ENCODE peak calls at places on chromosomes 13 and 19, in five cellular contexts. S, M, Q, H and I are unnamed samples.
A peak's percentile ranks its signal among the peaks of the same experiment; 100 is the strongest.

GRCh38 chr13:109285586-109285985 is 500.8 kb downstream of the IRS2 start:
- DNase-seq in S (no peak), M (no peak), Q (no peak), H (no peak), I (no peak)

GRCh38 chr13:27619711-27620376 is 485 bp downstream of the LNX2 start:
- DNase-seq in S (no peak), M (no peak), Q (no peak), H (peak; percentile 7), I (no peak)

GRCh38 chr13:98315466-98315865 is 138.4 kb upstream of the RNF113B start:
- DNase-seq in S (no peak), M (no peak), Q (no peak), H (no peak), I (no peak)

GRCh38 chr19:16293133-16294085 is 31.2 kb upstream of the KLF2 start:
- DNase-seq in S (no peak), M (no peak), Q (peak; percentile 66), H (no peak), I (no peak)

GRCh38 chr19:37948362-37948761 is 41.4 kb downstream of the SIPA1L3 start:
- DNase-seq in S (no peak), M (no peak), Q (no peak), H (no peak), I (no peak)

GRCh38 chr19:12985049-12985776 is 10.1 kb upstream of the NFIX start:
- DNase-seq in S (no peak), M (no peak), Q (peak; percentile 88), H (peak; percentile 75), I (peak; percentile 70)

GRCh38 chr19:3479819-3480215 is 508 bp downstream of the SMIM24 start:
- DNase-seq in S (no peak), M (peak; percentile 64), Q (peak; percentile 80), H (no peak), I (no peak)

GRCh38 chr19:38559428-38560401 is 58.0 kb downstream of the MAP4K1 start:
- DNase-seq in S (peak; percentile 99), M (no peak), Q (no peak), H (no peak), I (no peak)

GRCh38 chr19:43777163-43777700 is 3.5 kb downstream of the KCNN4 start:
- DNase-seq in S (no peak), M (no peak), Q (peak; percentile 78), H (no peak), I (no peak)

GRCh38 chr13:48066310-48066989 is 28.5 kb downstream of the MED4 start:
- DNase-seq in S (peak; percentile 42), M (no peak), Q (peak; percentile 26), H (peak; percentile 47), I (no peak)

GRCh38 chr13:99308481-99309087 is 1.4 kb upstream of the GPR183 start:
- DNase-seq in S (no peak), M (no peak), Q (no peak), H (no peak), I (no peak)

GRCh38 chr19:31232871-31233270 is 116.4 kb downstream of the TSHZ3 start:
- DNase-seq in S (no peak), M (no peak), Q (no peak), H (no peak), I (no peak)

GRCh38 chr19:18488403-18488723 is 33.5 kb downstream of the ELL start:
- DNase-seq in S (no peak), M (no peak), Q (no peak), H (no peak), I (no peak)

GRCh38 chr13:65907656-65908441 is 1322.3 kb downstream of the PCDH9 start:
- DNase-seq in S (no peak), M (no peak), Q (no peak), H (no peak), I (no peak)

GRCh38 chr19:18191640-18192062 is 1.4 kb upstream of the MPV17L2 start:
- DNase-seq in S (no peak), M (no peak), Q (no peak), H (no peak), I (no peak)

GRCh38 chr13:98846521-98846920 is 94.0 kb upstream of the SLC15A1 start:
- DNase-seq in S (no peak), M (no peak), Q (no peak), H (no peak), I (no peak)

GRCh38 chr19:11387154-11388034 is 3.3 kb upstream of the EPOR start:
- DNase-seq in S (no peak), M (no peak), Q (no peak), H (peak; percentile 53), I (no peak)

GRCh38 chr13:22220186-22221160 is 549.6 kb downstream of the FGF9 start:
- DNase-seq in S (no peak), M (no peak), Q (no peak), H (no peak), I (no peak)

DNA sequence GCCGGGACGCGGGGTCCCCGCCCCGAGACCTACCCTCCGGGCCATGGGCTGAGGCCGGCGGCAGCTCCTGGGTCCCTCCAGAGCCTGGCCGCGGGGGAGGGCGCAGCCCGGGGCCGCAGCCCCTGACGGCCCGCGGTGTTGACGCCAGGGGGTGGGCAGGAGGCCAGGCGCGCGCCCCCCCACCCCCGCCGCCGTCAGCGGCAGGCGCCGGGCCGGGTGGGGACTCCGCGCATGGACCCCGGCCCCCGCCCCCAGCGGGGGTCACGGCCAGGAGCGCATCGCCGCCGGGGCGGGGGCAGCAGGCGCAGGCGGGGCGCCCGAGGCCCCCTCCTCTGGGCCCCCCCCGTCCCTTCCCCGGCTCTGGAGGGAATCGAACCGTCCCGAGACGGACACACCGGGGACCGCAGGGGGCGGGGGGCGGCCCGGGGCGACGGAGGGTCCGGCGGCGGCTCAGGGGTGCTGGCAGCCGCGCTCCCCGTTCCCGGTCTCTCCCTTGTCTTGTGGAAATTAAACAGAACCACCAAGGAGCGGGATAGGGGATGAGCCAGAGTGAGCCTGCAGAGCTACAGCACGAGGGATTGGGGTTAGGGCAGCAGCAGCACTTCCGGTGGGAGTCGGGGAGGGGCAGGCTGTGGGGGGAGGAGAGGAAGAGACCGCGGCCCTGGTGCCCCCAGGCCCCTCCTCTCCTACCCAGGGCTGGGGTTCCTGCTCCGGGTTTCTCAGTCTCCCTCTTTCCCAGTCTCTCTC is at the start of gene MEIS3:
- DNase-seq in S (no peak), M (peak; percentile 64), Q (no peak), H (no peak), I (no peak)
- H2AFZ ChIP-seq in S (no peak within 1 kb of the TSS), M (no peak within 1 kb of the TSS), Q (no peak within 1 kb of the TSS), H (no peak within 1 kb of the TSS), I (no peak within 1 kb of the TSS)

DNA sequence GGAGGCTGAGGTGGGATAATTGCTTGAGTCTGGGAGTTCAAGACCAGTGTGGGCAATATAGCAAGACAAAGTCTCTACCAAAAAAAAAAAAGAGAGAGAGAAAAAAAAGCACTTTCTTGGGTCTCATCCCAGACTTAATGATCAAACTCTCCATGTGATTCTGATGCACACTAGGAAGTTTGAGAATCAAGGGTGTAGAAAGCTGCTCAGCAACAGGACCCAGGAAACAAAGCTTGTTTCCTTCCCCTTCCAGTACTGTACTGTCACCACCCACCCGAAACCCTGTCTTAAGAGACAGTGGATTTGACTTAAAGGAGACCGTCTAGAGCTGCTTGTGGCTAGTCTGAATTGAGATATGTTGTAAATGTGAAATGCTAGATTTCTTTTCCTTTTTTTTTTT is 5.8 kb downstream of the MISP3 start:
- DNase-seq in S (no peak), M (no peak), Q (no peak), H (no peak), I (no peak)
- TF ChIP-seq SRF in S (no peak), M (no peak), Q (no peak), H (no peak), I (no peak)

DNA sequence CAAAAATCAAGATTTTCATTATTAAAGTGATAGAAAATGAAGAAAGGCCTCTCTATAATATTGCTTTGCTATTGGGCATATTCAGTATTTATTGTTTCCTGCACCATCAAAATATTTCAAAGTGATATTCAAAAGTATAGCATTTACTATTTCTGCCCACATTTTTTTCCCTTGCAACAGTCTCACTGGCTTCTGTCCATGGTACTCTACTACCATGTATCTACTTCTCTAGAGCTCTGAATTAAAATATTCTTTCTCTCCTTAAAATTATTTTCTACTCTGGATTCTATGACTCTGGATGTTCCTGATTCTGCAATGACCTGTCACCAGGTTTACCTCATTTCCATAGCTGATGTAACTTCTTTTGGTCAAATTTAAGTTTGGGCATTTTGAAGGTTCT is 1508.3 kb upstream of the PRR20A start:
- DNase-seq in S (no peak), M (no peak), Q (no peak), H (no peak), I (no peak)
- H3K9me3 ChIP-seq in S (no peaks in the 10 kb centered on the region), M (no peaks in the 10 kb centered on the region), Q (no peaks in the 10 kb centered on the region), H (peaks cover 75% of the 10 kb centered on the region), I (peaks cover 3% of the 10 kb centered on the region)

GRCh38 chr13:20769834-20770233 is 3.9 kb downstream of the EEF1AKMT1 start:
- DNase-seq in S (no peak), M (no peak), Q (no peak), H (no peak), I (no peak)

GRCh38 chr13:20775961-20776360 is 2.2 kb upstream of the EEF1AKMT1 start:
- DNase-seq in S (no peak), M (no peak), Q (no peak), H (no peak), I (no peak)

GRCh38 chr13:20773194-20774080 is at the start of gene EEF1AKMT1:
- DNase-seq in S (peak; percentile 79), M (peak; percentile 96), Q (peak; percentile 92), H (peak; percentile 81), I (peak; percentile 83)

GRCh38 chr13:20774746-20775145 is 985 bp upstream of the EEF1AKMT1 start:
- DNase-seq in S (no peak), M (no peak), Q (no peak), H (no peak), I (no peak)

GRCh38 chr13:20772401-20773131 is 1.2 kb downstream of the EEF1AKMT1 start:
- DNase-seq in S (no peak), M (no peak), Q (peak; percentile 23), H (no peak), I (no peak)
- H2AFZ ChIP-seq in S (peak overlapping the region; percentile 91), M (no peak overlapping the region), Q (peak overlapping the region; percentile 90), H (no peak overlapping the region), I (no peak overlapping the region)

GRCh38 chr19:35299523-35300339 is 7.8 kb downstream of the MAG start:
- DNase-seq in S (no peak), M (peak; percentile 78), Q (peak; percentile 86), H (no peak), I (no peak)
- TF ChIP-seq SRF in S (no peak), M (no peak), Q (no peak), H (no peak), I (no peak)

DNA sequence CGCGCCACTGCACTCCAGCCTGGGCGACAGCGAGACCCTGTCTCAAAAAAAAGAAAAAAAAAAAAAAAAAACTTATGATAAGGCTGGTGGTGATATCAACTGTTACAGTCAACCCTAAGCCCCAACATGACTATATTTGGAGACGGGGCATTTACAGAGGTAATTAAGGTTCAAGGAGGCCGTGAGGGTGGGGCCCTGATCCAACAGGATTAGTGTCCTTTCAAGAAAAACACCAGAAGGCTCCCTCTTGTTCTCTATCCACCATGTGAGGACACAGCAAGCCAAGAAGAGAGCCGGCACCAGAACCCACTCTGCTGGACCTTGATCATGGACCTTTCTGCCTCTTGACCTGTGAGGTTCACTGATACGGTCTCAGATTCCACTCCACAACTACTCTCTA is 14.1 kb downstream of the MIER2 start:
- DNase-seq in S (no peak), M (no peak), Q (no peak), H (no peak), I (no peak)
- H3K9me3 ChIP-seq in S (peaks cover 10% of the 10 kb centered on the region), M (no peaks in the 10 kb centered on the region), Q (peaks cover 25% of the 10 kb centered on the region), H (peaks cover 9% of the 10 kb centered on the region), I (peaks cover 12% of the 10 kb centered on the region)

GRCh38 chr13:43113603-43114002 is 90.2 kb downstream of the DNAJC15 start:
- DNase-seq in S (no peak), M (no peak), Q (no peak), H (peak; percentile 25), I (no peak)
- H2AFZ ChIP-seq in S (no peak overlapping the region), M (no peak overlapping the region), Q (no peak overlapping the region), H (no peak overlapping the region), I (no peak overlapping the region)